ENCODE peak calls at places on chromosomes 2 and 18, in seven cellular contexts. L is esophagus squamous epithelium; R is RPMI8226; K is left ventricle myocardium superior; E is activated CD4-positive, alpha-beta T cell treated with anti-CD3 and anti-CD28 coated beads for 1 hour; U is activated CD8-positive, alpha-beta memory T cell treated with anti-CD3 and anti-CD28 coated beads for 24 hours; X is activated T-cell treated with anti-CD3 and anti-CD28 coated beads for 1 hour. V is an unnamed sample.

GRCh38 chr2:31297751-31298150 is 63.8 kb downstream of the EHD3 start:
- DNase-seq in X (no peak), E (no peak), U (no peak), K (no peak), R (no peak), L (no peak), V (no peak)

GRCh38 chr2:98269274-98269673 is 77.0 kb upstream of the CNGA3 start:
- DNase-seq in U (no peak), R (peak; percentile 48), X (no peak), L (no peak), E (no peak), K (no peak), V (no peak)

GRCh38 chr2:235724964-235725603 is 231.2 kb downstream of the AGAP1 start:
- DNase-seq in E (no peak), U (no peak), K (peak; percentile 83), L (no peak), R (no peak), X (no peak), V (no peak)

GRCh38 chr2:85793584-85793983 is 39.8 kb downstream of the ATOH8 start:
- DNase-seq in K (no peak), E (no peak), U (no peak), L (no peak), R (no peak), X (no peak), V (no peak)

GRCh38 chr18:11387880-11388279 is 221.5 kb upstream of the SLC35G4 start:
- DNase-seq in E (no peak), U (no peak), L (no peak), X (no peak), K (peak; percentile 77), R (peak; percentile 86), V (no peak)

GRCh38 chr2:105734762-105735538 is 9.8 kb upstream of the NCK2 start:
- DNase-seq in X (no peak), R (peak; percentile 70), U (no peak), L (no peak), E (no peak), K (no peak), V (no peak)

GRCh38 chr2:154195644-154196221 is 324.0 kb downstream of the GALNT13 start:
- DNase-seq in R (no peak), L (no peak), X (no peak), E (no peak), K (no peak), U (no peak), V (no peak)

GRCh38 chr18:34222396-34223163 is 2.1 kb downstream of the NOL4 start:
- DNase-seq in R (peak; percentile 53), K (peak; percentile 43), L (no peak), E (no peak), U (no peak), X (no peak), V (no peak)

GRCh38 chr18:5107990-5108389 is 89.1 kb downstream of the AKAIN1 start:
- DNase-seq in U (no peak), E (no peak), X (no peak), L (no peak), R (no peak), K (no peak), V (no peak)

GRCh38 chr2:229810786-229811185 is 96.4 kb upstream of the DNER start:
- DNase-seq in E (no peak), X (no peak), L (no peak), K (no peak), U (no peak), R (no peak), V (no peak)

GRCh38 chr2:212328129-212328528 is 210.5 kb downstream of the ERBB4 start:
- DNase-seq in L (no peak), K (no peak), R (no peak), U (no peak), E (no peak), X (no peak), V (no peak)

GRCh38 chr2:211845346-211846030 is 693.1 kb downstream of the ERBB4 start:
- DNase-seq in U (no peak), L (no peak), E (no peak), K (no peak), X (no peak), R (no peak), V (no peak)

GRCh38 chr2:65639156-65639876 is 206.9 kb upstream of the SPRED2 start:
- DNase-seq in R (no peak), X (no peak), L (no peak), U (no peak), K (no peak), E (no peak), V (no peak)

GRCh38 chr2:109422758-109423500 is 190.8 kb downstream of the SEPTIN10 start:
- DNase-seq in U (no peak), R (no peak), X (no peak), L (no peak), K (no peak), E (no peak), V (no peak)

GRCh38 chr18:78160961-78161656 is 818.5 kb upstream of the SALL3 start:
- DNase-seq in K (no peak), L (no peak), R (no peak), U (no peak), X (no peak), E (no peak), V (no peak)

V was measured in GM12892.